ENCODE peak calls at places on chromosome 4, in six cellular contexts. One of them, this sample, is unnamed. For H3K36me3 and H3K27me3, the result is how much of the 10 kb centered on the place peaks cover.

GRCh38 chr4:6332042-6332668 is 62.5 kb downstream of the WFS1 start:
- DNase-seq in body of pancreas: peak
- DNase-seq in SK-N-SH: peak
- DNase-seq in heart right ventricle: no peak
- DNase-seq in uterus: no peak
- DNase-seq in lower lobe of right lung: no peak
- DNase-seq in this sample: peak

GRCh38 chr4:185071412-185071811 is 53.1 kb downstream of the HELT start:
- DNase-seq in lower lobe of right lung: no peak
- DNase-seq in uterus: no peak
- DNase-seq in heart right ventricle: no peak
- DNase-seq in body of pancreas: no peak
- DNase-seq in SK-N-SH: no peak
- DNase-seq in this sample: no peak

GRCh38 chr4:7818676-7819041 is 121.0 kb downstream of the AFAP1 start:
- DNase-seq in SK-N-SH: no peak
- DNase-seq in lower lobe of right lung: no peak
- DNase-seq in heart right ventricle: no peak
- DNase-seq in uterus: no peak
- DNase-seq in body of pancreas: no peak
- DNase-seq in this sample: no peak

GRCh38 chr4:78552398-78553396 is 1.1 kb downstream of the ANXA3 start:
- DNase-seq in heart right ventricle: no peak
- DNase-seq in uterus: no peak
- DNase-seq in body of pancreas: peak
- DNase-seq in SK-N-SH: no peak
- DNase-seq in lower lobe of right lung: peak
- DNase-seq in this sample: no peak

GRCh38 chr4:6720202-6720699 is 4.3 kb downstream of the BLOC1S4 start:
- DNase-seq in body of pancreas: peak
- DNase-seq in heart right ventricle: peak
- DNase-seq in uterus: peak
- DNase-seq in SK-N-SH: peak
- DNase-seq in lower lobe of right lung: peak
- DNase-seq in this sample: peak

GRCh38 chr4:81635747-81636146 is 164.0 kb upstream of the RASGEF1B start:
- DNase-seq in uterus: no peak
- DNase-seq in body of pancreas: peak
- DNase-seq in heart right ventricle: no peak
- DNase-seq in lower lobe of right lung: peak
- DNase-seq in SK-N-SH: no peak
- DNase-seq in this sample: peak

GRCh38 chr4:150580244-150580643 is 1.7 kb upstream of the MAB21L2 start:
- DNase-seq in body of pancreas: no peak
- DNase-seq in heart right ventricle: no peak
- DNase-seq in SK-N-SH: no peak
- DNase-seq in lower lobe of right lung: no peak
- DNase-seq in uterus: no peak
- DNase-seq in this sample: no peak

GRCh38 chr4:53161475-53162423 is 204.1 kb downstream of the SCFD2 start:
- DNase-seq in SK-N-SH: no peak
- DNase-seq in heart right ventricle: no peak
- DNase-seq in uterus: no peak
- DNase-seq in lower lobe of right lung: no peak
- DNase-seq in body of pancreas: no peak
- DNase-seq in this sample: no peak

GRCh38 chr4:93827272-93827947 is 1.1 kb upstream of the ATOH1 start:
- DNase-seq in SK-N-SH: peak
- DNase-seq in heart right ventricle: no peak
- DNase-seq in body of pancreas: no peak
- DNase-seq in uterus: no peak
- DNase-seq in lower lobe of right lung: no peak
- DNase-seq in this sample: peak

DNA sequence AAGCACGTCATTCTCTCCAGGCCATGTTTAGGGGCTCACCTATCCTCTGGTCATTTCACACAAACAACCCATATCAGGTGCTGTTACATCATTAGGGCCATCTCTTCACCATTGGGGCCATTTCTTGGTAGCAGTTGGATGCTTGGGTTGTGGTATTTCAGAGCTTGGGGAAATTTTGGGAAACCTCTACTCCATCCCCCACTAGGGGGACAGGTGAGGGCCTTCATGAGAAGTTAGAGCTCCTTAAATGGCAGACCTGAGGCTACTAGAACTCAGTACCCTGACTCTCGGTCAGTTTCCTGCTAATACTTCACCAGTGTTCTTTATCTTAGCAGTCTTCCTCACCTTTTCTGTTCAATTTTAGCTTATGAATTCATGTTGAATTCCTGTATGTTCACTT is 50.2 kb downstream of the ZNF827 start:
- DNase-seq in lower lobe of right lung: no peak
- DNase-seq in body of pancreas: no peak
- DNase-seq in uterus: no peak
- DNase-seq in heart right ventricle: no peak
- DNase-seq in SK-N-SH: no peak
- DNase-seq in this sample: no peak
- TF ChIP-seq CTCF in lower lobe of right lung: no peak
- TF ChIP-seq CTCF in body of pancreas: no peak
- TF ChIP-seq CTCF in uterus: no peak
- TF ChIP-seq CTCF in heart right ventricle: no peak
- TF ChIP-seq CTCF in SK-N-SH: peak
- TF ChIP-seq CTCF in this sample: no peak

GRCh38 chr4:163092093-163092492 is 74.6 kb downstream of the NAF1 start:
- DNase-seq in uterus: no peak
- DNase-seq in SK-N-SH: no peak
- DNase-seq in body of pancreas: no peak
- DNase-seq in lower lobe of right lung: no peak
- DNase-seq in heart right ventricle: no peak
- DNase-seq in this sample: no peak
- H3K36me3 ChIP-seq in uterus: under half
- H3K36me3 ChIP-seq in SK-N-SH: under half
- H3K36me3 ChIP-seq in body of pancreas: under half
- H3K36me3 ChIP-seq in lower lobe of right lung: under half
- H3K36me3 ChIP-seq in heart right ventricle: under half
- H3K36me3 ChIP-seq in this sample: under half

DNA sequence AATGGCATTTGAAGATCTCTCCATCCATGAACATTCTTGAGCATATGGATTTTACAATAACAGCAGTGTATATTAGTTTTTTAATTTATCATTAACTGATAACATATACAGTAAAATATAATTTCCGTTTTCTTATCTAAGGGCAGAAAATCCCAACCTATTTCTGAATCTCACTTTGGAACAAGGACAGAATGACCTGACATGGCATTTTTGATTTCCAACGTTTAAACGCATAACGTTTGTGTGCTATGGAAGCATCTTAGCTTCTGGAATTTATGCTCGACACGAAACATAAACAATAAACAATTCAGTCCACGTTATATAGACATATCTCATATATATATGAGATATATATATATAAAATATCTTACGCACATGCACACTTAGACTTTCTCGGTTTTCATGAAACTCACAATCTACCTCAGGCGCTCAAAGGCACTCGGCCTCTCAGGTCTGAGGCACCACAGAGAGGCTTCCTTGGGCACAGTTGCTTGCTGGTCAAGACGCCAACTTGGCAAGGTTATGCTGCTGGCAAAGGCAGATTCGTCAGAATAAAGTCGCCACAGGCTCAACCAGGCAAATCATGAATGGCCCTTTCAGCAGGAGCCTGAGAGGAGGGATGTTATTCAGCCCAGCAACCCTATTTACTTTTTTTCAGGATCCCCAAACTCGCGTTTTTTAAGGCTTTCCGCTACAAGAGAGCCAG is 1.0 kb upstream of the UGT8 start:
- DNase-seq in heart right ventricle: no peak
- DNase-seq in uterus: no peak
- DNase-seq in SK-N-SH: no peak
- DNase-seq in lower lobe of right lung: no peak
- DNase-seq in body of pancreas: peak
- DNase-seq in this sample: peak
- H3K27me3 ChIP-seq in heart right ventricle: half or more
- H3K27me3 ChIP-seq in uterus: under half
- H3K27me3 ChIP-seq in SK-N-SH: half or more
- H3K27me3 ChIP-seq in lower lobe of right lung: under half
- H3K27me3 ChIP-seq in body of pancreas: under half
- H3K27me3 ChIP-seq in this sample: under half

DNA sequence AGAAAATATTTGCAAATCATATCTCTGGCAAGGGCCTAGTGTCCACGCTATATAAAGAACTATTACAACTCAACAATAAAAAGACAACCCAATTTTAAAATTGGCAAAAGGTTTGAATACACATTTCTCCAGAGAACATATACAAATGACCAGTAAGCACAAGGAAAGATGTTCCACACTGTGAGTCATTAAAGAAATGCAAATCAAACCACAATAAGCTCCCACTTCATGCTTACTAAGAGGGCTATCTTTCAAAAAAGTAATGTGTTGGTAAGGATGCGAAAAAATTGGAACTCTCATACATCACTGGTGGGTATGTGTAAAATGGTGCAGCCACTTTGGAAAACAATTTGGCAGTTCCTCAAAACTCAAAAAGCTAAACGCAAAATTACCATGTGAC is 884.0 kb upstream of the INTU start:
- DNase-seq in uterus: no peak
- DNase-seq in body of pancreas: no peak
- DNase-seq in SK-N-SH: no peak
- DNase-seq in heart right ventricle: no peak
- DNase-seq in lower lobe of right lung: no peak
- DNase-seq in this sample: no peak
- TF ChIP-seq CTCF in uterus: no peak
- TF ChIP-seq CTCF in body of pancreas: no peak
- TF ChIP-seq CTCF in SK-N-SH: no peak
- TF ChIP-seq CTCF in heart right ventricle: no peak
- TF ChIP-seq CTCF in lower lobe of right lung: no peak
- TF ChIP-seq CTCF in this sample: no peak

DNA sequence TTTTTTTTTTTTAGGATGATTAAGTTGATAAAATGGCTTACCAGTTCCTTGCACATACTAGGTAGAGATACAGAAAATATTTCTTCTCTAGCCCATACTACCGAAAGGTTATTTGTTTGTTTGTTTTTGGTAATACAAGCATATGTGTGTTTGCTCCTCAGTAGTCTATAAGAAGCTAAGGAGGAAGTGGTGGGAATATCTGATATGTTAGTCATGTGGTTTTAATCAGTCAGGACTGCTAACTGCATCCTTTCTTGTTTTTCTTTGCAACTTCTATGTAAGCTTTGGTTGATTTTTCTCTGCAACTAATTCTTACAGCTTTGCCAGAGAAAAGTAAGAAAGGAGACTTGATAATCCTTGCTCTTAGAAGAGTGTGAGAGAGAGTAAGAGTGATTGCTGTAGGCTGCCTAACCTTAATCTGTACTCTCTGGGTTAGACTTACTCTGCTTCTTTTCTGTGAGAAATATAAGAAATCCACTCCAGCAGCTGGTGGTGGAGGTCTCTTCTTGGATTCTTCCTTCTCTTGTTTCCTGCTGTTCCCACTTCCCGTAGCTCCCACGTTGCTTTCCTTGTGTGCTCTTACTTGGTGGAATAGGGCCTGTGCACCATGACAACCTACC is 28.3 kb downstream of the SEPTIN11 start:
- DNase-seq in heart right ventricle: no peak
- DNase-seq in uterus: no peak
- DNase-seq in body of pancreas: no peak
- DNase-seq in lower lobe of right lung: no peak
- DNase-seq in SK-N-SH: no peak
- DNase-seq in this sample: no peak
- H3K36me3 ChIP-seq in heart right ventricle: under half
- H3K36me3 ChIP-seq in uterus: under half
- H3K36me3 ChIP-seq in body of pancreas: under half
- H3K36me3 ChIP-seq in lower lobe of right lung: under half
- H3K36me3 ChIP-seq in SK-N-SH: under half
- H3K36me3 ChIP-seq in this sample: under half